ENCODE peak calls at places on chromosomes 11 and 22, in seven cellular contexts. C is heart right ventricle, B is GM06990, O is H9, Z is lower lobe of right lung, G is GM23338, Q is psoas muscle. H is an unnamed sample.
A peak's percentile ranks its signal among the peaks of the same experiment; 100 is the strongest.

GRCh38 chr11:45017329-45017728 is 66.6 kb upstream of the TP53I11 start:
- DNase-seq in C (no peak), B (no peak), Q (no peak), Z (no peak), O (peak; percentile 63), G (peak; percentile 77), H (no peak)

GRCh38 chr11:69339041-69339733 is 45.2 kb downstream of the MYEOV start:
- DNase-seq in C (no peak), B (no peak), Q (no peak), O (peak; percentile 15), G (no peak), Z (no peak), H (no peak)

GRCh38 chr11:116071241-116071640 is 567.0 kb upstream of the CADM1 start:
- DNase-seq in Q (no peak), O (no peak), C (no peak), Z (no peak), G (no peak), B (no peak), H (no peak)

GRCh38 chr22:44870021-44870420 is 117.6 kb downstream of the ARHGAP8 start:
- DNase-seq in O (peak; percentile 66), G (peak; percentile 29), C (no peak), Q (no peak), B (no peak), Z (no peak), H (peak; percentile 16)

GRCh38 chr11:15327786-15328231 is 213.1 kb downstream of the INSC start:
- DNase-seq in B (peak; percentile 5), Z (peak; percentile 52), Q (peak; percentile 57), G (peak; percentile 93), O (peak; percentile 87), C (peak; percentile 25), H (peak; percentile 26)

GRCh38 chr11:30917859-30918478 is 331.8 kb upstream of the MPPED2 start:
- DNase-seq in Q (no peak), O (no peak), C (no peak), B (no peak), Z (no peak), G (peak; percentile 82), H (no peak)

GRCh38 chr22:24423519-24424000 is 3.8 kb upstream of the ADORA2A start:
- DNase-seq in Z (peak; percentile 82), O (peak; percentile 68), G (peak; percentile 70), Q (peak; percentile 79), C (peak; percentile 75), B (peak; percentile 72), H (peak; percentile 34)

GRCh38 chr22:49564666-49565515 is 262.8 kb downstream of the BRD1 start:
- DNase-seq in Q (no peak), B (no peak), G (no peak), Z (no peak), C (no peak), O (peak; percentile 15), H (no peak)

GRCh38 chr11:60984616-60985015 is 13.1 kb downstream of the CD6 start:
- DNase-seq in Q (no peak), B (no peak), G (no peak), C (no peak), Z (no peak), O (no peak), H (no peak)

GRCh38 chr11:47004595-47005033 is 68.1 kb downstream of the CSTPP1 start:
- DNase-seq in G (no peak), O (no peak), B (no peak), C (peak; percentile 57), Z (peak; percentile 53), Q (peak; percentile 86), H (peak; percentile 87)

GRCh38 chr11:8059571-8060011 is 21.4 kb upstream of the TUB start:
- DNase-seq in Z (no peak), B (no peak), C (no peak), O (no peak), G (no peak), Q (no peak), H (no peak)

GRCh38 chr11:18394300-18394927 is at the start of gene LDHA:
- DNase-seq in Q (peak; percentile 99), C (peak; percentile 99), G (peak; percentile 88), Z (peak; percentile 100), O (peak; percentile 89), B (peak; percentile 98), H (peak; percentile 96)

GRCh38 chr11:76074178-76075112 is 131.9 kb downstream of the WNT11 start:
- DNase-seq in Q (no peak), O (no peak), C (no peak), Z (no peak), B (no peak), G (no peak), H (peak; percentile 62)

GRCh38 chr11:12117200-12117995 is 7.0 kb downstream of the MICAL2 start:
- DNase-seq in Z (no peak), G (no peak), Q (no peak), B (no peak), C (no peak), O (no peak), H (no peak)

GRCh38 chr22:46533434-46533833 is 4.0 kb downstream of the CELSR1 start:
- DNase-seq in G (peak; percentile 38), B (no peak), Z (peak; percentile 73), Q (no peak), C (no peak), O (peak; percentile 72), H (no peak)

GRCh38 chr22:37483594-37484114 is 2.5 kb downstream of the MFNG start:
- DNase-seq in Z (no peak), B (no peak), Q (no peak), C (no peak), O (no peak), G (no peak), H (peak; percentile 71)

GRCh38 chr11:116517584-116517983 is 255.2 kb downstream of the BUD13 start:
- DNase-seq in C (no peak), Z (no peak), B (no peak), O (peak; percentile 12), Q (no peak), G (no peak), H (no peak)

GRCh38 chr11:10233581-10233980 is 60.4 kb downstream of the SBF2 start:
- DNase-seq in O (no peak), Z (no peak), Q (no peak), C (no peak), B (no peak), G (no peak), H (no peak)

GRCh38 chr11:12377106-12377823 is at the start of gene PARVA:
- DNase-seq in G (peak; percentile 96), Q (peak; percentile 76), O (peak; percentile 85), B (no peak), C (peak; percentile 76), Z (peak; percentile 75), H (peak; percentile 87)

GRCh38 chr11:70771099-70771885 is 373.0 kb downstream of the CTTN start:
- DNase-seq in O (no peak), Z (no peak), C (no peak), Q (no peak), G (peak; percentile 9), B (no peak), H (no peak)

GRCh38 chr22:27489265-27489675 is 312.3 kb downstream of the MN1 start:
- DNase-seq in O (no peak), Q (no peak), B (no peak), Z (no peak), G (no peak), C (no peak), H (peak; percentile 59)

GRCh38 chr11:43289368-43289767 is 22.4 kb upstream of the API5 start:
- DNase-seq in G (no peak), C (no peak), O (no peak), Q (no peak), B (no peak), Z (no peak), H (no peak)

GRCh38 chr22:42725606-42726355 is 5.1 kb upstream of the A4GALT start:
- DNase-seq in B (no peak), O (no peak), Z (no peak), Q (no peak), C (no peak), G (no peak), H (no peak)

GRCh38 chr11:111059726-111060125 is 185.8 kb upstream of the POU2AF2 start:
- DNase-seq in G (no peak), B (no peak), C (no peak), O (no peak), Z (no peak), Q (no peak), H (peak; percentile 56)

GRCh38 chr11:77515483-77515882 is 41.6 kb upstream of the PAK1 start:
- DNase-seq in O (no peak), B (no peak), Q (no peak), C (no peak), Z (no peak), G (no peak), H (no peak)

GRCh38 chr11:765802-766091 is 11.5 kb downstream of the GATD1 start:
- DNase-seq in C (no peak), B (no peak), Z (no peak), G (no peak), Q (no peak), O (no peak), H (no peak)
- H3K27me3 ChIP-seq in C (no peaks in the 10 kb centered on the region), B (no peaks in the 10 kb centered on the region), Z (no peaks in the 10 kb centered on the region), G (no peaks in the 10 kb centered on the region), Q (no peaks in the 10 kb centered on the region), O (no peaks in the 10 kb centered on the region), H (no peaks in the 10 kb centered on the region)

GRCh38 chr11:64078905-64079304 is 43.2 kb downstream of the FLRT1 start:
- DNase-seq in C (no peak), Z (no peak), G (no peak), O (no peak), B (no peak), Q (no peak), H (no peak)
- H3K27me3 ChIP-seq in C (no peaks in the 10 kb centered on the region), Z (no peaks in the 10 kb centered on the region), G (peaks cover 76% of the 10 kb centered on the region), O (peaks cover 8% of the 10 kb centered on the region), B (no peaks in the 10 kb centered on the region), Q (no peaks in the 10 kb centered on the region), H (no peaks in the 10 kb centered on the region)

GRCh38 chr11:1542267-1542666 is 29.8 kb downstream of the DUSP8 start:
- DNase-seq in G (no peak), Q (no peak), B (no peak), C (peak; percentile 7), O (no peak), Z (no peak), H (no peak)
- H3K27me3 ChIP-seq in G (peaks cover 42% of the 10 kb centered on the region), Q (no peaks in the 10 kb centered on the region), B (no peaks in the 10 kb centered on the region), C (peaks cover 38% of the 10 kb centered on the region), O (peaks cover 3% of the 10 kb centered on the region), Z (peaks cover 21% of the 10 kb centered on the region), H (peaks cover 6% of the 10 kb centered on the region)

GRCh38 chr11:64632237-64632636 is 41.2 kb downstream of the SLC22A12 start:
- DNase-seq in G (no peak), Q (no peak), Z (no peak), O (no peak), B (no peak), C (no peak), H (no peak)

GRCh38 chr11:64633555-64634159 is 42.6 kb downstream of the SLC22A12 start:
- DNase-seq in B (no peak), C (no peak), Z (no peak), Q (no peak), G (no peak), O (no peak), H (no peak)

GRCh38 chr11:64631675-64632074 is 40.7 kb downstream of the SLC22A12 start:
- DNase-seq in Q (no peak), G (no peak), O (no peak), C (no peak), B (no peak), Z (no peak), H (no peak)

GRCh38 chr11:64629796-64630562 is 39.0 kb downstream of the SLC22A12 start:
- DNase-seq in Z (no peak), O (peak; percentile 96), B (no peak), G (peak; percentile 98), Q (no peak), C (peak; percentile 34), H (no peak)

GRCh38 chr11:64632654-64633053 is 41.6 kb downstream of the SLC22A12 start:
- DNase-seq in O (no peak), B (no peak), G (no peak), Q (no peak), Z (no peak), C (no peak), H (no peak)
- H3K27me3 ChIP-seq in O (peaks cover 5% of the 10 kb centered on the region), B (no peaks in the 10 kb centered on the region), G (peaks cover 16% of the 10 kb centered on the region), Q (no peaks in the 10 kb centered on the region), Z (peaks cover 40% of the 10 kb centered on the region), C (peaks cover 16% of the 10 kb centered on the region), H (no peaks in the 10 kb centered on the region)

H was measured in MG63.